ENCODE peak calls at places on chromosomes 2 and 18, in six cellular contexts. P is neuronal stem cell, H is IMR-90, G is H9, Z is mesendoderm, T is H1. U is an unnamed sample.

GRCh38 chr2:38433607-38433975 is 56.5 kb upstream of the ATL2 start:
- DNase-seq in Z (no peak), P (no peak), H (no peak), T (no peak), G (no peak), U (no peak)

GRCh38 chr2:15173506-15173905 is 387.6 kb downstream of the NBAS start:
- DNase-seq in P (no peak), Z (no peak), G (no peak), H (no peak), T (no peak), U (no peak)

GRCh38 chr2:107008843-107009242 is 122.9 kb upstream of the ST6GAL2 start:
- DNase-seq in T (no peak), Z (no peak), P (no peak), H (no peak), G (no peak), U (no peak)

GRCh38 chr18:37668971-37669747 is 103.6 kb upstream of the CELF4 start:
- DNase-seq in H (no peak), P (peak), G (peak), Z (peak), T (no peak), U (no peak)

GRCh38 chr2:218482651-218483050 is 63.7 kb downstream of the VIL1 start:
- DNase-seq in T (no peak), H (no peak), P (no peak), Z (no peak), G (no peak), U (no peak)

GRCh38 chr18:55489742-55490055 is 98.3 kb downstream of the TCF4 start:
- DNase-seq in H (peak), G (no peak), P (no peak), Z (no peak), T (no peak), U (no peak)

GRCh38 chr2:190862591-190862991 is 18.0 kb upstream of the GLS start:
- DNase-seq in P (no peak), H (peak), T (no peak), Z (no peak), G (no peak), U (peak)

GRCh38 chr2:126662623-126663022 is 6.7 kb downstream of the GYPC start:
- DNase-seq in G (no peak), Z (no peak), P (no peak), T (no peak), H (no peak), U (peak)

GRCh38 chr18:48330016-48330991 is 78.9 kb downstream of the ZBTB7C start:
- DNase-seq in T (no peak), H (peak), Z (no peak), P (no peak), G (no peak), U (peak)

GRCh38 chr2:113407446-113408099 is 29.9 kb upstream of the ZNG1B start:
- DNase-seq in Z (peak), H (peak), P (no peak), T (no peak), G (no peak), U (no peak)

GRCh38 chr2:36369711-36370110 is 14.1 kb downstream of the CRIM1 start:
- DNase-seq in G (no peak), Z (no peak), T (no peak), H (no peak), P (no peak), U (no peak)

GRCh38 chr2:177666408-177666807 is 273.8 kb downstream of the AGPS start:
- DNase-seq in T (no peak), G (no peak), H (peak), Z (no peak), P (no peak), U (peak)

GRCh38 chr2:219522111-219523030 is 8.1 kb downstream of the ASIC4 start:
- DNase-seq in Z (peak), H (peak), P (no peak), G (peak), T (no peak), U (peak)

GRCh38 chr18:26312196-26312595 is 86.0 kb downstream of the TAF4B start:
- DNase-seq in H (no peak), P (peak), T (no peak), Z (peak), G (no peak), U (no peak)

GRCh38 chr2:41905597-41906324 is 142.1 kb upstream of the PKDCC start:
- DNase-seq in G (no peak), H (no peak), T (no peak), P (no peak), Z (no peak), U (no peak)

GRCh38 chr2:43399515-43400245 is 173.3 kb upstream of the ZFP36L2 start:
- DNase-seq in Z (no peak), T (no peak), P (no peak), G (no peak), H (peak), U (peak)

GRCh38 chr2:64692401-64692800 is 38.7 kb upstream of the SERTAD2 start:
- DNase-seq in H (peak), T (no peak), Z (no peak), G (no peak), P (no peak), U (peak)

GRCh38 chr2:223048519-223048918 is 3.5 kb upstream of the KCNE4 start:
- DNase-seq in Z (no peak), G (no peak), P (no peak), H (no peak), T (no peak), U (no peak)

GRCh38 chr2:100954044-100954420 is 48.1 kb upstream of the RPL31 start:
- DNase-seq in P (no peak), H (no peak), Z (no peak), G (peak), T (no peak), U (no peak)

GRCh38 chr18:61883547-61883946 is 9.3 kb downstream of the RNF152 start:
- DNase-seq in H (peak), G (no peak), P (no peak), Z (no peak), T (no peak), U (peak)

GRCh38 chr2:161206491-161207032 is 46.3 kb downstream of the TANK start:
- DNase-seq in G (no peak), P (no peak), Z (no peak), T (no peak), H (no peak), U (no peak)

GRCh38 chr2:60516383-60516811 is 37.1 kb downstream of the BCL11A start:
- DNase-seq in G (peak), P (no peak), T (no peak), H (peak), Z (peak), U (peak)

GRCh38 chr2:112701092-112701491 is 19.7 kb upstream of the NT5DC4 start:
- DNase-seq in G (no peak), T (no peak), H (peak), P (no peak), Z (no peak), U (no peak)

GRCh38 chr2:216388046-216388884 is 16.0 kb upstream of the MARCHF4 start:
- DNase-seq in P (no peak), G (no peak), T (no peak), H (no peak), Z (no peak), U (no peak)

GRCh38 chr2:72827999-72828646 is 2.3 kb upstream of the EXOC6B start:
- DNase-seq in G (no peak), Z (peak), T (no peak), P (no peak), H (peak), U (peak)

GRCh38 chr2:107669335-107669734 is 157.4 kb upstream of the RGPD4 start:
- DNase-seq in H (no peak), T (no peak), G (no peak), Z (peak), P (no peak), U (peak)

GRCh38 chr18:11072632-11073031 is 76.7 kb downstream of the PIEZO2 start:
- DNase-seq in P (no peak), H (no peak), T (no peak), G (no peak), Z (peak), U (no peak)

GRCh38 chr2:96950391-96951124 is 35.8 kb downstream of the FAM178B start:
- DNase-seq in T (no peak), G (no peak), P (no peak), Z (no peak), H (no peak), U (no peak)

GRCh38 chr2:222977121-222977520 is 74.9 kb upstream of the KCNE4 start:
- DNase-seq in H (no peak), T (no peak), P (no peak), G (no peak), Z (no peak), U (no peak)

GRCh38 chr2:172600644-172601043 is 44.8 kb downstream of the PDK1 start:
- DNase-seq in Z (peak), P (no peak), H (no peak), T (no peak), G (no peak), U (no peak)

GRCh38 chr2:113208995-113209868 is 35.5 kb downstream of the PSD4 start:
- DNase-seq in T (no peak), G (no peak), P (no peak), H (peak), Z (no peak), U (peak)

GRCh38 chr2:15636972-15637785 is 45.5 kb downstream of the DDX1 start:
- DNase-seq in Z (peak), G (peak), H (peak), P (peak), T (peak), U (peak)

GRCh38 chr2:10619643-10620042 is 70.1 kb downstream of the NOL10 start:
- DNase-seq in Z (no peak), P (no peak), H (peak), T (no peak), G (no peak), U (peak)

GRCh38 chr2:45585267-45585861 is 25.7 kb downstream of the SRBD1 start:
- DNase-seq in G (no peak), Z (peak), P (no peak), T (no peak), H (peak), U (peak)

GRCh38 chr2:28347596-28347995 is 45.1 kb upstream of the FOSL2 start:
- DNase-seq in T (no peak), G (no peak), H (no peak), P (no peak), Z (no peak), U (no peak)

GRCh38 chr18:55546873-55547704 is 40.9 kb downstream of the TCF4 start:
- DNase-seq in T (no peak), Z (no peak), G (no peak), H (peak), P (no peak), U (peak)

DNA sequence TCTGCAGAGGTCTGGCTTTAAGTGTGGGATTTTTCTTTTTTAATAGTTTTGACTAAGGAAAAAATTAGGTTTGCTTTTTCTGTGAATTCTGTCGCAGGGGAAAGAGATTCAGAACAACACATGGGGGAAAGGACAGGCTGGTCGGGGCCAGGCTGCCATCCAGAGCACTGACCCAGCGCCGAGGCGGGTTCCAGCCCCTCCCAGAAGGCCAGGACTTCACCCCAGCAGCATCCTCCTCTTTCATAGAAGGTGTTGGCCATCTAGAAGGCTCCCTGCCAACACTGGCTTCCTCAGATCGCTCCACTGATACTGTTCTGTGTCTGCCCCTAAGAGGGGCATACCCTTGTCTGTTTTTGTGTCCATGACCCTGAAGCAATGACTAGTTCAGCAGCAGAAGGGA is 144.5 kb downstream of the HDAC4 start:
- DNase-seq in T (no peak), H (no peak), G (no peak), Z (no peak), P (no peak), U (no peak)
- H3K23ac ChIP-seq in T (no peak), H (peak), G (no peak), Z (no peak), P (no peak), U (no peak)

DNA sequence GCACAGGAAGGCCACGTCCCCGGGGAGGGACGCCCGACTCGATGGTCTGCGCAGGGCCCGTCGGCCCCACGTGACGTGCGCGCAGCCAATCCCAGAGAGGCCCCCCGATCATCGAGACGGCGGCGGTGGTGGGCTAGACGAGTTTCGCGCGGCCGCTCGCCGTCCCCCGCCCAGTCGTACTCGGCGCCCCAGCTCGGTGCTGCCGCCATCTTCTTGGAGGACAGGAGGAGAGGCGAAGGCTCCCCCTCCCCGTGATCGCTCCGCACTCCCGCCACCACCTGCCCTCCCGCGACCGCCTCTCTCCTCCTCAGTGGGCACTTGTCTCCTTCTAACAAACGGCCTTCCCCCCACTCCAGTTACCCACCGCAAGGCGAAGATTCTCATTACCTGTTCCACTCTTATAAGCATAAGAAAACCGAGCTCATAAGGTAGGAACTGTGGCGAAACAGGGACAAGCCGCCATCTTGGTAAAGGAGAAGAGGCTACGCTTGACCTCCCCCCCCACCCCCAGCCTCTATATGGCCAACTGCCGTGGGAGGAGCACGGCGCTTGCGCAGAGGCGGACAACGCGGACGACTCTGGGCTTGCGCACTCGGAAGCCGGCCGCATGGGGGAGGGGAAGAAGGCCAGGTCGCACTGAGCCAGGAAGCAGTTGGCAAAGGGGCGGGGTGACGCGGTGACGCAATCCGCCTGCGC is at the start of gene HDLBP:
- DNase-seq in Z (peak), H (peak), T (peak), G (peak), P (peak), U (peak)
- H3K23ac ChIP-seq in Z (peak), H (peak), T (no peak), G (no peak), P (peak), U (peak)

GRCh38 chr2:260507-261161 is 3.2 kb downstream of the SH3YL1 start:
- DNase-seq in Z (no peak), P (no peak), T (no peak), G (no peak), H (peak), U (peak)
- H3K23ac ChIP-seq in Z (no peak), P (no peak), T (no peak), G (no peak), H (no peak), U (no peak)

DNA sequence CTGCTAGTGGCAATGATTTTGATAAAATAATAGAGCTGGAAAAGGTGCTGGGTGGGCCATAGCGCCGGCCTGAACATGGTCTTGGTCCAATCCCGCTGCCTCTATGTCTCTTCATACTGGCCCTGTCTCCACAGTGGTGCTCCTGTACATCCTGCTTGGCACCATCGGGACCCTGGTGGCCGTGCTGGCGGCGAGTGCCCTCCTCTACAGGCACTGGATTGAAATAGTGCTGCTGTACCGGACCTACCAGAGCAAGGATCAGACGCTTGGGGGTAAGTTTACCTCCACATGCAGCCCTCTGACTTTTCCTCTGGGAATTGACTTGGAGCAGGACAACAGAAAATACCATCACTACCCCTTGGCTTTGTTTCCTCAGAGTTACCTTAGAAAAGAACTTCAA is 24.0 kb downstream of the IL18RAP start:
- DNase-seq in G (no peak), Z (no peak), T (no peak), P (no peak), H (no peak), U (no peak)
- H3K23ac ChIP-seq in G (no peak), Z (no peak), T (no peak), P (no peak), H (no peak), U (no peak)

GRCh38 chr2:128260239-128261138 is 58.2 kb downstream of the HS6ST1 start:
- DNase-seq in T (peak), P (peak), Z (peak), G (peak), H (peak), U (peak)

GRCh38 chr2:128261245-128262128 is 57.2 kb downstream of the HS6ST1 start:
- DNase-seq in H (no peak), P (no peak), T (no peak), G (peak), Z (no peak), U (no peak)

GRCh38 chr2:128259585-128259984 is 59.1 kb downstream of the HS6ST1 start:
- DNase-seq in T (no peak), Z (peak), G (no peak), H (no peak), P (no peak), U (no peak)

GRCh38 chr2:128262315-128263253 is 56.1 kb downstream of the HS6ST1 start:
- DNase-seq in G (no peak), P (no peak), H (no peak), Z (no peak), T (no peak), U (no peak)

GRCh38 chr2:128258218-128258617 is 60.5 kb downstream of the HS6ST1 start:
- DNase-seq in G (no peak), Z (no peak), P (no peak), T (no peak), H (no peak), U (no peak)
- H3K23ac ChIP-seq in G (no peak), Z (no peak), P (peak), T (no peak), H (no peak), U (no peak)

GRCh38 chr2:102103284-102103683 is 39.3 kb upstream of the IL1R1 start:
- DNase-seq in G (peak), T (no peak), Z (no peak), H (no peak), P (no peak), U (no peak)
- H3K23ac ChIP-seq in G (no peak), T (no peak), Z (no peak), H (no peak), P (no peak), U (no peak)

U was measured in mesenchymal stem cell.